ENCODE peak calls at places on chromosomes 3 and 15, in ten cellular contexts. G, P, M, L, U, C, Y, Q, K and X are unnamed samples.

GRCh38 chr3:197444793-197445403 is 110.9 kb downstream of the BDH1 start:
- DNase-seq in Q (no peak), G (no peak), U (no peak), K (no peak), P (no peak), L (no peak), Y (no peak), M (no peak), C (no peak), X (no peak)

GRCh38 chr3:39502838-39503145 is 35.3 kb downstream of the MOBP start:
- DNase-seq in L (no peak), Y (no peak), M (no peak), U (peak; percentile 23), K (no peak), P (no peak), G (no peak), Q (no peak), C (no peak), X (no peak)

GRCh38 chr15:91196768-91197167 is 96.7 kb downstream of the SV2B start:
- DNase-seq in Q (no peak), M (no peak), P (no peak), C (no peak), K (no peak), Y (no peak), L (no peak), U (no peak), G (no peak), X (no peak)

GRCh38 chr3:122080188-122080587 is 25.0 kb downstream of the CD86 start:
- DNase-seq in P (no peak), Q (no peak), G (no peak), L (no peak), M (no peak), U (no peak), Y (no peak), C (no peak), K (no peak), X (no peak)

GRCh38 chr3:48407542-48408099 is 22.3 kb downstream of the PLXNB1 start:
- DNase-seq in P (no peak), C (no peak), G (no peak), K (peak; percentile 18), L (no peak), Q (no peak), U (no peak), M (no peak), Y (peak; percentile 28), X (no peak)

GRCh38 chr15:36632196-36632595 is 52.8 kb downstream of the CDIN1 start:
- DNase-seq in K (no peak), C (peak; percentile 63), Q (peak; percentile 81), G (peak; percentile 77), P (no peak), U (peak; percentile 55), Y (no peak), M (no peak), L (no peak), X (peak; percentile 68)

GRCh38 chr3:172965256-172965655 is 175.8 kb downstream of the SPATA16 start:
- DNase-seq in Q (peak; percentile 67), Y (no peak), M (no peak), U (peak; percentile 36), G (no peak), L (no peak), C (no peak), P (no peak), K (no peak), X (no peak)

GRCh38 chr3:194215392-194215791 is 79.4 kb downstream of the HES1 start:
- DNase-seq in Y (no peak), U (no peak), K (no peak), M (no peak), C (no peak), G (no peak), L (no peak), Q (no peak), P (no peak), X (no peak)

GRCh38 chr3:23071758-23072157 is 131.4 kb upstream of the UBE2E2 start:
- DNase-seq in U (no peak), L (no peak), G (no peak), Y (no peak), C (no peak), K (peak; percentile 35), P (peak; percentile 61), Q (no peak), M (no peak), X (no peak)